ENCODE peak calls at places on chromosomes 3 and 15, in seven cellular contexts. One of them, this sample, is unnamed.

GRCh38 chr15:55649058-55649423 is 60.9 kb upstream of the PYGO1 start:
- DNase-seq in testis: no peak
- DNase-seq in adrenal gland: no peak
- DNase-seq in astrocyte of the spinal cord: peak
- DNase-seq in dorsolateral prefrontal cortex: no peak
- DNase-seq in foreskin fibroblast: peak
- DNase-seq in fibroblast of the aortic adventitia: peak
- DNase-seq in this sample: no peak

GRCh38 chr15:92118162-92118935 is 264.8 kb downstream of the SLCO3A1 start:
- DNase-seq in fibroblast of the aortic adventitia: peak
- DNase-seq in foreskin fibroblast: peak
- DNase-seq in dorsolateral prefrontal cortex: no peak
- DNase-seq in testis: no peak
- DNase-seq in astrocyte of the spinal cord: peak
- DNase-seq in adrenal gland: peak
- DNase-seq in this sample: no peak

GRCh38 chr3:12574131-12574530 is 17.2 kb downstream of the MKRN2 start:
- DNase-seq in astrocyte of the spinal cord: no peak
- DNase-seq in testis: no peak
- DNase-seq in adrenal gland: no peak
- DNase-seq in dorsolateral prefrontal cortex: no peak
- DNase-seq in fibroblast of the aortic adventitia: no peak
- DNase-seq in foreskin fibroblast: peak
- DNase-seq in this sample: no peak

GRCh38 chr3:195823998-195824397 is 12.3 kb upstream of the MUC4 start:
- DNase-seq in fibroblast of the aortic adventitia: no peak
- DNase-seq in dorsolateral prefrontal cortex: no peak
- DNase-seq in adrenal gland: no peak
- DNase-seq in testis: no peak
- DNase-seq in foreskin fibroblast: no peak
- DNase-seq in astrocyte of the spinal cord: no peak
- DNase-seq in this sample: no peak

GRCh38 chr3:75136100-75136897 is 521.8 kb upstream of the CNTN3 start:
- DNase-seq in astrocyte of the spinal cord: no peak
- DNase-seq in fibroblast of the aortic adventitia: no peak
- DNase-seq in adrenal gland: no peak
- DNase-seq in foreskin fibroblast: no peak
- DNase-seq in dorsolateral prefrontal cortex: no peak
- DNase-seq in testis: no peak
- DNase-seq in this sample: no peak

GRCh38 chr15:80803580-80804525 is 24.7 kb downstream of the CEMIP start:
- DNase-seq in adrenal gland: no peak
- DNase-seq in dorsolateral prefrontal cortex: no peak
- DNase-seq in testis: no peak
- DNase-seq in foreskin fibroblast: no peak
- DNase-seq in fibroblast of the aortic adventitia: no peak
- DNase-seq in astrocyte of the spinal cord: no peak
- DNase-seq in this sample: no peak

GRCh38 chr3:133965033-133965570 is 64.6 kb downstream of the SLCO2A1 start:
- DNase-seq in astrocyte of the spinal cord: peak
- DNase-seq in foreskin fibroblast: peak
- DNase-seq in fibroblast of the aortic adventitia: no peak
- DNase-seq in dorsolateral prefrontal cortex: no peak
- DNase-seq in testis: no peak
- DNase-seq in adrenal gland: no peak
- DNase-seq in this sample: no peak

GRCh38 chr15:63226155-63226883 is 36.9 kb downstream of the RAB8B start:
- DNase-seq in foreskin fibroblast: no peak
- DNase-seq in astrocyte of the spinal cord: no peak
- DNase-seq in testis: no peak
- DNase-seq in dorsolateral prefrontal cortex: no peak
- DNase-seq in fibroblast of the aortic adventitia: no peak
- DNase-seq in adrenal gland: no peak
- DNase-seq in this sample: no peak

GRCh38 chr15:60854858-60855568 is 374.1 kb downstream of the RORA start:
- DNase-seq in fibroblast of the aortic adventitia: no peak
- DNase-seq in adrenal gland: no peak
- DNase-seq in foreskin fibroblast: no peak
- DNase-seq in astrocyte of the spinal cord: no peak
- DNase-seq in testis: no peak
- DNase-seq in dorsolateral prefrontal cortex: no peak
- DNase-seq in this sample: no peak

GRCh38 chr3:13163848-13164382 is 90.7 kb upstream of the IQSEC1 start:
- DNase-seq in dorsolateral prefrontal cortex: no peak
- DNase-seq in adrenal gland: no peak
- DNase-seq in astrocyte of the spinal cord: no peak
- DNase-seq in testis: no peak
- DNase-seq in fibroblast of the aortic adventitia: no peak
- DNase-seq in foreskin fibroblast: no peak
- DNase-seq in this sample: no peak

GRCh38 chr3:15805756-15806266 is 8.0 kb upstream of the ANKRD28 start:
- DNase-seq in astrocyte of the spinal cord: peak
- DNase-seq in testis: no peak
- DNase-seq in dorsolateral prefrontal cortex: no peak
- DNase-seq in foreskin fibroblast: no peak
- DNase-seq in adrenal gland: no peak
- DNase-seq in fibroblast of the aortic adventitia: peak
- DNase-seq in this sample: no peak

GRCh38 chr3:24005669-24006068 is 60.6 kb downstream of the NR1D2 start:
- DNase-seq in fibroblast of the aortic adventitia: no peak
- DNase-seq in adrenal gland: no peak
- DNase-seq in dorsolateral prefrontal cortex: no peak
- DNase-seq in testis: no peak
- DNase-seq in astrocyte of the spinal cord: no peak
- DNase-seq in foreskin fibroblast: no peak
- DNase-seq in this sample: no peak

GRCh38 chr15:52112203-52112750 is 298 bp downstream of the BCL2L10 start:
- DNase-seq in astrocyte of the spinal cord: no peak
- DNase-seq in fibroblast of the aortic adventitia: no peak
- DNase-seq in dorsolateral prefrontal cortex: no peak
- DNase-seq in adrenal gland: peak
- DNase-seq in foreskin fibroblast: peak
- DNase-seq in testis: peak
- DNase-seq in this sample: no peak

GRCh38 chr3:86948840-86949239 is 42.1 kb downstream of the VGLL3 start:
- DNase-seq in foreskin fibroblast: peak
- DNase-seq in astrocyte of the spinal cord: peak
- DNase-seq in adrenal gland: no peak
- DNase-seq in fibroblast of the aortic adventitia: peak
- DNase-seq in testis: no peak
- DNase-seq in dorsolateral prefrontal cortex: no peak
- DNase-seq in this sample: no peak

GRCh38 chr3:129278970-129279906 is 568 bp downstream of the HMCES start:
- DNase-seq in fibroblast of the aortic adventitia: peak
- DNase-seq in foreskin fibroblast: peak
- DNase-seq in adrenal gland: peak
- DNase-seq in dorsolateral prefrontal cortex: peak
- DNase-seq in astrocyte of the spinal cord: peak
- DNase-seq in testis: peak
- DNase-seq in this sample: no peak

GRCh38 chr15:37016287-37016686 is 84.1 kb downstream of the MEIS2 start:
- DNase-seq in dorsolateral prefrontal cortex: no peak
- DNase-seq in fibroblast of the aortic adventitia: peak
- DNase-seq in astrocyte of the spinal cord: peak
- DNase-seq in adrenal gland: peak
- DNase-seq in foreskin fibroblast: peak
- DNase-seq in testis: peak
- DNase-seq in this sample: no peak

GRCh38 chr3:26406636-26407035 is 215.9 kb upstream of the LRRC3B start:
- DNase-seq in adrenal gland: no peak
- DNase-seq in astrocyte of the spinal cord: no peak
- DNase-seq in fibroblast of the aortic adventitia: no peak
- DNase-seq in dorsolateral prefrontal cortex: no peak
- DNase-seq in foreskin fibroblast: no peak
- DNase-seq in testis: no peak
- DNase-seq in this sample: no peak

GRCh38 chr3:66033241-66034138 is 5.2 kb downstream of the MAGI1 start:
- DNase-seq in dorsolateral prefrontal cortex: no peak
- DNase-seq in adrenal gland: no peak
- DNase-seq in astrocyte of the spinal cord: no peak
- DNase-seq in fibroblast of the aortic adventitia: no peak
- DNase-seq in foreskin fibroblast: no peak
- DNase-seq in testis: no peak
- DNase-seq in this sample: no peak

GRCh38 chr15:77584201-77584600 is 48.5 kb downstream of the LINGO1 start:
- DNase-seq in foreskin fibroblast: no peak
- DNase-seq in testis: no peak
- DNase-seq in astrocyte of the spinal cord: no peak
- DNase-seq in adrenal gland: no peak
- DNase-seq in fibroblast of the aortic adventitia: no peak
- DNase-seq in dorsolateral prefrontal cortex: no peak
- DNase-seq in this sample: no peak

GRCh38 chr3:64010199-64010598 is 13.1 kb downstream of the PSMD6 start:
- DNase-seq in adrenal gland: no peak
- DNase-seq in fibroblast of the aortic adventitia: no peak
- DNase-seq in foreskin fibroblast: no peak
- DNase-seq in astrocyte of the spinal cord: no peak
- DNase-seq in dorsolateral prefrontal cortex: no peak
- DNase-seq in testis: no peak
- DNase-seq in this sample: no peak

GRCh38 chr15:62428851-62429250 is 263.8 kb upstream of the C2CD4B start:
- DNase-seq in dorsolateral prefrontal cortex: no peak
- DNase-seq in astrocyte of the spinal cord: no peak
- DNase-seq in foreskin fibroblast: no peak
- DNase-seq in testis: no peak
- DNase-seq in fibroblast of the aortic adventitia: no peak
- DNase-seq in adrenal gland: no peak
- DNase-seq in this sample: no peak

GRCh38 chr3:7793786-7794185 is 707.8 kb upstream of the LMCD1 start:
- DNase-seq in foreskin fibroblast: no peak
- DNase-seq in astrocyte of the spinal cord: no peak
- DNase-seq in adrenal gland: no peak
- DNase-seq in testis: no peak
- DNase-seq in dorsolateral prefrontal cortex: no peak
- DNase-seq in fibroblast of the aortic adventitia: no peak
- DNase-seq in this sample: no peak

DNA sequence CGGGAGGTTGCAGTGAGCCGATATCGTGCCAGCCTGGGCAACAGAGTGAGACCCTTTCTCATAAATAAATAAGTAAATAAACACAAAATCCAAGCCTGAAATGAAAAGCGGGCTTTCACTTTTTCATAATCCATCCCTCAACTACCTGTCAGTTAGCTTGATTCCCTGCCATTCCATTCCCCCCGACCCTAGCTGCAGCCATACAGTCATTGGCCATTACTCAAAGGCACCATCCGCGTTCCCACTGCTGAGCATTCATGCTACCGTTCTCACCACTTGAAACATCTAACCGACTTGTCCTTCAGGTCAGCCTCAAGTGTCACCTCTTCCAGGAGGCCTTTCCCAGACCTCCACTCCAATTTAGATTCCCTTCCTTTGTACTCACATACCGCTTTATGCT is 1.1 kb upstream of the PARL start:
- DNase-seq in adrenal gland: no peak
- DNase-seq in fibroblast of the aortic adventitia: no peak
- DNase-seq in astrocyte of the spinal cord: no peak
- DNase-seq in testis: no peak
- DNase-seq in foreskin fibroblast: no peak
- DNase-seq in dorsolateral prefrontal cortex: no peak
- DNase-seq in this sample: no peak
- TF ChIP-seq CTCF in adrenal gland: no peak
- TF ChIP-seq CTCF in fibroblast of the aortic adventitia: no peak
- TF ChIP-seq CTCF in astrocyte of the spinal cord: no peak
- TF ChIP-seq CTCF in testis: no peak
- TF ChIP-seq CTCF in foreskin fibroblast: no peak
- TF ChIP-seq CTCF in dorsolateral prefrontal cortex: no peak
- TF ChIP-seq CTCF in this sample: no peak

GRCh38 chr3:125140817-125141595 is 71.5 kb downstream of the SLC12A8 start:
- DNase-seq in dorsolateral prefrontal cortex: no peak
- DNase-seq in fibroblast of the aortic adventitia: no peak
- DNase-seq in foreskin fibroblast: peak
- DNase-seq in astrocyte of the spinal cord: peak
- DNase-seq in adrenal gland: no peak
- DNase-seq in testis: no peak
- DNase-seq in this sample: no peak
- H3K4me3 ChIP-seq in dorsolateral prefrontal cortex: peak
- H3K4me3 ChIP-seq in fibroblast of the aortic adventitia: no peak
- H3K4me3 ChIP-seq in foreskin fibroblast: no peak
- H3K4me3 ChIP-seq in astrocyte of the spinal cord: no peak
- H3K4me3 ChIP-seq in adrenal gland: peak
- H3K4me3 ChIP-seq in testis: peak
- H3K4me3 ChIP-seq in this sample: peak

GRCh38 chr3:34106879-34107278 is 308.4 kb downstream of the PDCD6IP start:
- DNase-seq in testis: peak
- DNase-seq in adrenal gland: no peak
- DNase-seq in fibroblast of the aortic adventitia: no peak
- DNase-seq in dorsolateral prefrontal cortex: no peak
- DNase-seq in foreskin fibroblast: no peak
- DNase-seq in astrocyte of the spinal cord: peak
- DNase-seq in this sample: no peak
- TF ChIP-seq CTCF in testis: peak
- TF ChIP-seq CTCF in adrenal gland: no peak
- TF ChIP-seq CTCF in fibroblast of the aortic adventitia: peak
- TF ChIP-seq CTCF in dorsolateral prefrontal cortex: peak
- TF ChIP-seq CTCF in foreskin fibroblast: peak
- TF ChIP-seq CTCF in astrocyte of the spinal cord: peak
- TF ChIP-seq CTCF in this sample: peak

GRCh38 chr3:177053107-177053506 is 144.2 kb downstream of the TBL1XR1 start:
- DNase-seq in dorsolateral prefrontal cortex: no peak
- DNase-seq in astrocyte of the spinal cord: no peak
- DNase-seq in adrenal gland: no peak
- DNase-seq in foreskin fibroblast: no peak
- DNase-seq in testis: no peak
- DNase-seq in fibroblast of the aortic adventitia: no peak
- DNase-seq in this sample: no peak

GRCh38 chr3:177055557-177056290 is 141.6 kb downstream of the TBL1XR1 start:
- DNase-seq in fibroblast of the aortic adventitia: peak
- DNase-seq in adrenal gland: no peak
- DNase-seq in foreskin fibroblast: peak
- DNase-seq in testis: no peak
- DNase-seq in astrocyte of the spinal cord: no peak
- DNase-seq in dorsolateral prefrontal cortex: no peak
- DNase-seq in this sample: no peak

GRCh38 chr3:177051419-177051818 is 145.9 kb downstream of the TBL1XR1 start:
- DNase-seq in adrenal gland: no peak
- DNase-seq in astrocyte of the spinal cord: no peak
- DNase-seq in dorsolateral prefrontal cortex: no peak
- DNase-seq in foreskin fibroblast: no peak
- DNase-seq in fibroblast of the aortic adventitia: no peak
- DNase-seq in testis: no peak
- DNase-seq in this sample: no peak

DNA sequence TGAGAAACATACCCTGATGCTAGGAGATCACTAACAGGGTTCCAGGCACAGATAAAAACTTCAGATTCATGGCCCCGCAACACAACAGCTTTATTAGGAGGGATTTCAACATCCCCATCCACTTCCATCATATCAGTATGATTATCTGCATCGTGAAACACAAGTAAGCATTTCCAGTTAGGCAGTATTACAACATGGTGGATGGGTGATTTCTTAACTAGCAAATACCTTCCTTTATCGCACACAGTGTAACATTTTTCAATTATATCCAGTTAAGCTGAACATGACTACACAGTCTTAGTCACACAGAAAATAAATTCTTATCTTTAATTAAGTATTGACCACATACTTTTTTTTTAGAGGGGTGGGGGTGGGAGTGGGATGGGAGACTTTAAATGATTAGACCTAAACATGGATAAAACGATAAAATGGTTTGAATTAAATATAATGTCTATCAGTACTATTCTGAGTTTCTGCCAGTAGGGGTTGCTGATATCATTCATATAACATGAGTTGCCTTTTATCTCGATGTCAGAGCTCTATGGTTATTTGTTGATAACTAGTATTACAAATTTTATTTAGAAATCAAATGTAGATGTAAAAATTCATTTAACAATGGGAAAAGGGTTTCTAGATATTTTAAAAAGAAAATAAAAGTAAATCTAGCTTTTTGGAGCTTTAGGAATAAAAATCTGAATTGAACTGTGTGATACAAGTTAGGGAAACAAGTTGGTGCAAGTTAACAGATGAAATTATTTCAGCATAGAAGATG is 146.6 kb downstream of the TBL1XR1 start:
- DNase-seq in dorsolateral prefrontal cortex: no peak
- DNase-seq in foreskin fibroblast: peak
- DNase-seq in adrenal gland: no peak
- DNase-seq in fibroblast of the aortic adventitia: peak
- DNase-seq in astrocyte of the spinal cord: peak
- DNase-seq in testis: no peak
- DNase-seq in this sample: no peak
- H3K4me3 ChIP-seq in dorsolateral prefrontal cortex: peak
- H3K4me3 ChIP-seq in foreskin fibroblast: no peak
- H3K4me3 ChIP-seq in adrenal gland: no peak
- H3K4me3 ChIP-seq in fibroblast of the aortic adventitia: no peak
- H3K4me3 ChIP-seq in astrocyte of the spinal cord: no peak
- H3K4me3 ChIP-seq in testis: no peak
- H3K4me3 ChIP-seq in this sample: no peak

This sample was measured in esophagus muscularis mucosa.